ENCODE peak calls at places on chromosomes 6 and 20, in nine cellular contexts. O is HTR-8/SVneo; S is effector memory CD8-positive, alpha-beta T cell; J is BJ; G is WERI-Rb-1; Q is GM10248; E is T-helper 9 cell; X is AG04450; W is AG10803. M is an unnamed sample.

GRCh38 chr6:147201885-147202515 is 2.2 kb upstream of the STXBP5 start:
- DNase-seq in O (peak), S (no peak), J (no peak), G (peak), Q (peak), E (no peak), X (no peak), W (peak), M (peak)

GRCh38 chr6:137738197-137738596 is 128.9 kb upstream of the TNFAIP3 start:
- DNase-seq in O (peak), S (no peak), J (no peak), G (no peak), Q (no peak), E (no peak), X (no peak), W (peak), M (peak)

GRCh38 chr20:63686492-63687321 is 9.7 kb upstream of the TNFRSF6B start:
- DNase-seq in O (peak), S (no peak), J (no peak), G (no peak), Q (no peak), E (no peak), X (peak), W (peak), M (peak)

GRCh38 chr6:54130179-54130578 is 18.9 kb downstream of the MLIP start:
- DNase-seq in O (no peak), S (no peak), J (no peak), G (no peak), Q (no peak), E (no peak), X (no peak), W (no peak), M (no peak)

GRCh38 chr20:20205141-20205861 is 153.0 kb downstream of the CFAP61 start:
- DNase-seq in O (no peak), S (no peak), J (no peak), G (no peak), Q (no peak), E (no peak), X (no peak), W (no peak), M (no peak)

GRCh38 chr6:1821188-1822183 is 211.8 kb downstream of the FOXC1 start:
- DNase-seq in O (no peak), S (no peak), J (peak), G (no peak), Q (no peak), E (no peak), X (no peak), W (peak), M (peak)

GRCh38 chr6:99427988-99428387 is 2.9 kb upstream of the PNISR start:
- DNase-seq in O (no peak), S (no peak), J (no peak), G (no peak), Q (no peak), E (no peak), X (no peak), W (no peak), M (no peak)

GRCh38 chr6:167116109-167116837 is 6.6 kb upstream of the CCR6 start:
- DNase-seq in O (no peak), S (no peak), J (no peak), G (no peak), Q (no peak), E (no peak), X (no peak), W (peak), M (peak)

GRCh38 chr6:501891-502601 is 110.5 kb downstream of the IRF4 start:
- DNase-seq in O (no peak), S (peak), J (no peak), G (no peak), Q (peak), E (peak), X (no peak), W (no peak), M (no peak)

GRCh38 chr20:40279390-40279789 is 409.6 kb downstream of the MAFB start:
- DNase-seq in O (no peak), S (no peak), J (peak), G (no peak), Q (no peak), E (no peak), X (peak), W (peak), M (peak)

GRCh38 chr20:32930701-32931100 is 72.0 kb downstream of the EFCAB8 start:
- DNase-seq in O (no peak), S (no peak), J (no peak), G (no peak), Q (no peak), E (no peak), X (no peak), W (no peak), M (no peak)

GRCh38 chr6:82259389-82259788 is 11.8 kb upstream of the IBTK start:
- DNase-seq in O (no peak), S (no peak), J (no peak), G (no peak), Q (no peak), E (no peak), X (no peak), W (no peak), M (no peak)

GRCh38 chr20:4546786-4547185 is 174.9 kb upstream of the PRND start:
- DNase-seq in O (peak), S (no peak), J (peak), G (no peak), Q (no peak), E (no peak), X (peak), W (peak), M (peak)

M was measured in fibroblast of the aortic adventitia.